ENCODE peak calls at places on chromosomes 5 and 9, in five cellular contexts. One of them, this sample, is unnamed.
A peak's percentile ranks its signal among the peaks of the same experiment; 100 is the strongest.

GRCh38 chr9:21549251-21549765 is 67.2 kb upstream of the IFNE start:
- DNase-seq in stomach: peak; percentile 47
- DNase-seq in left lung: no peak
- DNase-seq in skeletal muscle cell: peak; percentile 98
- DNase-seq in left ventricle myocardium inferior: no peak
- DNase-seq in this sample: peak; percentile 92

GRCh38 chr5:73299017-73299630 is 126.1 kb downstream of the TMEM174 start:
- DNase-seq in stomach: no peak
- DNase-seq in left lung: no peak
- DNase-seq in skeletal muscle cell: no peak
- DNase-seq in left ventricle myocardium inferior: no peak
- DNase-seq in this sample: no peak

GRCh38 chr5:111070272-111071134 is 1.0 kb upstream of the TSLP start:
- DNase-seq in stomach: peak; percentile 26
- DNase-seq in left lung: no peak
- DNase-seq in skeletal muscle cell: no peak
- DNase-seq in left ventricle myocardium inferior: peak; percentile 26
- DNase-seq in this sample: peak; percentile 10

GRCh38 chr5:77095189-77095588 is 8.1 kb upstream of the ZBED3 start:
- DNase-seq in stomach: no peak
- DNase-seq in left lung: no peak
- DNase-seq in skeletal muscle cell: no peak
- DNase-seq in left ventricle myocardium inferior: no peak
- DNase-seq in this sample: no peak

GRCh38 chr9:109182940-109183798 is 16.1 kb upstream of the FRRS1L start:
- DNase-seq in stomach: peak; percentile 57
- DNase-seq in left lung: no peak
- DNase-seq in skeletal muscle cell: no peak
- DNase-seq in left ventricle myocardium inferior: no peak
- DNase-seq in this sample: peak; percentile 25

GRCh38 chr5:133489632-133490031 is 122.7 kb downstream of the FSTL4 start:
- DNase-seq in stomach: no peak
- DNase-seq in left lung: no peak
- DNase-seq in skeletal muscle cell: no peak
- DNase-seq in left ventricle myocardium inferior: no peak
- DNase-seq in this sample: no peak

GRCh38 chr5:126656397-126657007 is 55.8 kb downstream of the PHAX start:
- DNase-seq in stomach: no peak
- DNase-seq in left lung: no peak
- DNase-seq in skeletal muscle cell: no peak
- DNase-seq in left ventricle myocardium inferior: no peak
- DNase-seq in this sample: peak; percentile 66

GRCh38 chr5:154358410-154359221 is 87.2 kb upstream of the SAP30L start:
- DNase-seq in stomach: no peak
- DNase-seq in left lung: no peak
- DNase-seq in skeletal muscle cell: no peak
- DNase-seq in left ventricle myocardium inferior: no peak
- DNase-seq in this sample: peak; percentile 50

GRCh38 chr9:82532504-82532903 is 530.4 kb downstream of the RASEF start:
- DNase-seq in stomach: no peak
- DNase-seq in left lung: no peak
- DNase-seq in skeletal muscle cell: no peak
- DNase-seq in left ventricle myocardium inferior: no peak
- DNase-seq in this sample: no peak

GRCh38 chr9:87874320-87874655 is 8.4 kb upstream of the SPATA31E1 start:
- DNase-seq in stomach: no peak
- DNase-seq in left lung: no peak
- DNase-seq in skeletal muscle cell: no peak
- DNase-seq in left ventricle myocardium inferior: no peak
- DNase-seq in this sample: peak; percentile 72

GRCh38 chr5:149886697-149887470 is 57.7 kb downstream of the PDE6A start:
- DNase-seq in stomach: no peak
- DNase-seq in left lung: peak; percentile 37
- DNase-seq in skeletal muscle cell: peak; percentile 71
- DNase-seq in left ventricle myocardium inferior: no peak
- DNase-seq in this sample: peak; percentile 77

GRCh38 chr9:5879419-5880181 is 11.1 kb upstream of the MLANA start:
- DNase-seq in stomach: no peak
- DNase-seq in left lung: no peak
- DNase-seq in skeletal muscle cell: no peak
- DNase-seq in left ventricle myocardium inferior: no peak
- DNase-seq in this sample: peak; percentile 91

GRCh38 chr9:134328341-134328840 is 2.1 kb downstream of the RXRA start:
- DNase-seq in stomach: peak; percentile 65
- DNase-seq in left lung: no peak
- DNase-seq in skeletal muscle cell: no peak
- DNase-seq in left ventricle myocardium inferior: peak; percentile 15
- DNase-seq in this sample: peak; percentile 92

GRCh38 chr5:103840600-103840999 is 278.0 kb upstream of the NUDT12 start:
- DNase-seq in stomach: no peak
- DNase-seq in left lung: no peak
- DNase-seq in skeletal muscle cell: peak; percentile 22
- DNase-seq in left ventricle myocardium inferior: no peak
- DNase-seq in this sample: peak; percentile 20

GRCh38 chr9:130088056-130088455 is 34.4 kb downstream of the GPR107 start:
- DNase-seq in stomach: no peak
- DNase-seq in left lung: no peak
- DNase-seq in skeletal muscle cell: no peak
- DNase-seq in left ventricle myocardium inferior: no peak
- DNase-seq in this sample: no peak

GRCh38 chr9:76897804-76898525 is 7.9 kb downstream of the PRUNE2 start:
- DNase-seq in stomach: no peak
- DNase-seq in left lung: no peak
- DNase-seq in skeletal muscle cell: no peak
- DNase-seq in left ventricle myocardium inferior: no peak
- DNase-seq in this sample: no peak

GRCh38 chr5:113123563-113123962 is 147.0 kb downstream of the DCP2 start:
- DNase-seq in stomach: no peak
- DNase-seq in left lung: no peak
- DNase-seq in skeletal muscle cell: no peak
- DNase-seq in left ventricle myocardium inferior: no peak
- DNase-seq in this sample: peak; percentile 50

GRCh38 chr9:3541206-3541605 is 15.4 kb upstream of the RFX3 start:
- DNase-seq in stomach: no peak
- DNase-seq in left lung: no peak
- DNase-seq in skeletal muscle cell: no peak
- DNase-seq in left ventricle myocardium inferior: no peak
- DNase-seq in this sample: no peak

GRCh38 chr5:76601470-76601869 is 21.7 kb downstream of the F2RL2 start:
- DNase-seq in stomach: no peak
- DNase-seq in left lung: no peak
- DNase-seq in skeletal muscle cell: peak; percentile 36
- DNase-seq in left ventricle myocardium inferior: no peak
- DNase-seq in this sample: peak; percentile 78

GRCh38 chr9:91681461-91682305 is 258.1 kb upstream of the NFIL3 start:
- DNase-seq in stomach: peak; percentile 82
- DNase-seq in left lung: peak; percentile 78
- DNase-seq in skeletal muscle cell: peak; percentile 15
- DNase-seq in left ventricle myocardium inferior: peak; percentile 75
- DNase-seq in this sample: peak; percentile 65

GRCh38 chr5:54013556-54014157 is 296.7 kb downstream of the ARL15 start:
- DNase-seq in stomach: no peak
- DNase-seq in left lung: peak; percentile 59
- DNase-seq in skeletal muscle cell: peak; percentile 95
- DNase-seq in left ventricle myocardium inferior: no peak
- DNase-seq in this sample: peak; percentile 64

GRCh38 chr5:37696190-37697021 is 143.4 kb downstream of the GDNF start:
- DNase-seq in stomach: no peak
- DNase-seq in left lung: no peak
- DNase-seq in skeletal muscle cell: peak; percentile 30
- DNase-seq in left ventricle myocardium inferior: no peak
- DNase-seq in this sample: no peak

GRCh38 chr5:109062669-109063068 is 315.0 kb downstream of the FER start:
- DNase-seq in stomach: no peak
- DNase-seq in left lung: no peak
- DNase-seq in skeletal muscle cell: no peak
- DNase-seq in left ventricle myocardium inferior: no peak
- DNase-seq in this sample: peak; percentile 16

GRCh38 chr5:150392680-150393079 is 20.0 kb downstream of the CD74 start:
- DNase-seq in stomach: no peak
- DNase-seq in left lung: no peak
- DNase-seq in skeletal muscle cell: no peak
- DNase-seq in left ventricle myocardium inferior: no peak
- DNase-seq in this sample: no peak

GRCh38 chr9:113350338-113350672 is 964 bp downstream of the BSPRY start:
- DNase-seq in stomach: no peak
- DNase-seq in left lung: no peak
- DNase-seq in skeletal muscle cell: no peak
- DNase-seq in left ventricle myocardium inferior: no peak
- DNase-seq in this sample: no peak
- H3K4me3 ChIP-seq in stomach: peak overlapping the region; percentile 69
- H3K4me3 ChIP-seq in left lung: peak overlapping the region; percentile 53
- H3K4me3 ChIP-seq in skeletal muscle cell: no peak overlapping the region
- H3K4me3 ChIP-seq in left ventricle myocardium inferior: peak overlapping the region; percentile 67
- H3K4me3 ChIP-seq in this sample: no peak overlapping the region

GRCh38 chr5:68221488-68221887 is 5.9 kb downstream of the PIK3R1 start:
- DNase-seq in stomach: no peak
- DNase-seq in left lung: no peak
- DNase-seq in skeletal muscle cell: no peak
- DNase-seq in left ventricle myocardium inferior: no peak
- DNase-seq in this sample: no peak
- H3K4me3 ChIP-seq in stomach: no peak overlapping the region
- H3K4me3 ChIP-seq in left lung: no peak overlapping the region
- H3K4me3 ChIP-seq in skeletal muscle cell: no peak overlapping the region
- H3K4me3 ChIP-seq in left ventricle myocardium inferior: no peak overlapping the region
- H3K4me3 ChIP-seq in this sample: no peak overlapping the region

DNA sequence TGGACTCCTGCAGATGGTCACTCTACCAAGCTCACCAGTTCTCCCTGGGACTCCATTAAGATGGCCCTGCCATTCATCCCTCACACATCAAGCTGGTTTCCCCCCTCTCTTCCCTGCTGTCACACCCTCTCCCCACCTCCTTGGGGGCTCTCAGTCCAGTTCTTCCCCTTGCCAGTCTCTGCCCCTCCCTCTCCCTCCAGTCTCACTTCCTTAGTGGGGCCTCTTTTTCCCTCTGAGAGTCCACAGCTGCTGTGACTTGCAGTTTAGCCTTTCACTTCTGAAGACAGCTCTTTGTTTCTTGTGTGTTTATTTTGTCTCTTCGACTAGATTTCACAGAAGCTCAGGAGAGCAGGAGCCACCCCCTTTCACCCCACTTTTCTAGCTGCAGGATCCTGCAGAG is 10.5 kb downstream of the DOCK2 start:
- DNase-seq in stomach: no peak
- DNase-seq in left lung: no peak
- DNase-seq in skeletal muscle cell: no peak
- DNase-seq in left ventricle myocardium inferior: no peak
- DNase-seq in this sample: no peak
- H3K4me3 ChIP-seq in stomach: no peak overlapping the region
- H3K4me3 ChIP-seq in left lung: no peak overlapping the region
- H3K4me3 ChIP-seq in skeletal muscle cell: no peak overlapping the region
- H3K4me3 ChIP-seq in left ventricle myocardium inferior: no peak overlapping the region
- H3K4me3 ChIP-seq in this sample: no peak overlapping the region

GRCh38 chr9:125406812-125407087 is 145.1 kb downstream of the GAPVD1 start:
- DNase-seq in stomach: no peak
- DNase-seq in left lung: no peak
- DNase-seq in skeletal muscle cell: no peak
- DNase-seq in left ventricle myocardium inferior: no peak
- DNase-seq in this sample: no peak

GRCh38 chr9:125407432-125407973 is 145.9 kb downstream of the GAPVD1 start:
- DNase-seq in stomach: no peak
- DNase-seq in left lung: no peak
- DNase-seq in skeletal muscle cell: no peak
- DNase-seq in left ventricle myocardium inferior: no peak
- DNase-seq in this sample: no peak

GRCh38 chr9:125409637-125410521 is 148.3 kb downstream of the GAPVD1 start:
- DNase-seq in stomach: no peak
- DNase-seq in left lung: no peak
- DNase-seq in skeletal muscle cell: no peak
- DNase-seq in left ventricle myocardium inferior: no peak
- DNase-seq in this sample: peak; percentile 86

GRCh38 chr9:125409217-125409636 is 147.6 kb downstream of the GAPVD1 start:
- DNase-seq in stomach: no peak
- DNase-seq in left lung: no peak
- DNase-seq in skeletal muscle cell: no peak
- DNase-seq in left ventricle myocardium inferior: no peak
- DNase-seq in this sample: no peak

GRCh38 chr9:125407974-125408900 is 146.6 kb downstream of the GAPVD1 start:
- DNase-seq in stomach: peak; percentile 77
- DNase-seq in left lung: peak; percentile 77
- DNase-seq in skeletal muscle cell: peak; percentile 7
- DNase-seq in left ventricle myocardium inferior: peak; percentile 81
- DNase-seq in this sample: peak; percentile 68
- H3K4me3 ChIP-seq in stomach: peak overlapping the region; percentile 67
- H3K4me3 ChIP-seq in left lung: peak overlapping the region; percentile 52
- H3K4me3 ChIP-seq in skeletal muscle cell: peak overlapping the region; percentile 58
- H3K4me3 ChIP-seq in left ventricle myocardium inferior: peak overlapping the region; percentile 80
- H3K4me3 ChIP-seq in this sample: peak overlapping the region; percentile 67

GRCh38 chr9:37995348-37995737 is 73.7 kb downstream of the SHB start:
- DNase-seq in stomach: no peak
- DNase-seq in left lung: no peak
- DNase-seq in skeletal muscle cell: no peak
- DNase-seq in left ventricle myocardium inferior: no peak
- DNase-seq in this sample: no peak
- H3K4me3 ChIP-seq in stomach: no peak overlapping the region
- H3K4me3 ChIP-seq in left lung: no peak overlapping the region
- H3K4me3 ChIP-seq in skeletal muscle cell: peak overlapping the region; percentile 1
- H3K4me3 ChIP-seq in left ventricle myocardium inferior: peak overlapping the region; percentile 26
- H3K4me3 ChIP-seq in this sample: no peak overlapping the region

GRCh38 chr9:34203275-34204010 is 24.6 kb downstream of the UBAP1 start:
- DNase-seq in stomach: no peak
- DNase-seq in left lung: no peak
- DNase-seq in skeletal muscle cell: peak; percentile 31
- DNase-seq in left ventricle myocardium inferior: no peak
- DNase-seq in this sample: peak; percentile 42
- H3K4me3 ChIP-seq in stomach: no peak overlapping the region
- H3K4me3 ChIP-seq in left lung: no peak overlapping the region
- H3K4me3 ChIP-seq in skeletal muscle cell: no peak overlapping the region
- H3K4me3 ChIP-seq in left ventricle myocardium inferior: no peak overlapping the region
- H3K4me3 ChIP-seq in this sample: no peak overlapping the region

GRCh38 chr9:128218518-128219389 is 15.6 kb downstream of the DNM1 start:
- DNase-seq in stomach: peak; percentile 97
- DNase-seq in left lung: peak; percentile 96
- DNase-seq in skeletal muscle cell: no peak
- DNase-seq in left ventricle myocardium inferior: peak; percentile 92
- DNase-seq in this sample: peak; percentile 94

GRCh38 chr9:128216781-128217553 is 13.8 kb downstream of the DNM1 start:
- DNase-seq in stomach: no peak
- DNase-seq in left lung: no peak
- DNase-seq in skeletal muscle cell: no peak
- DNase-seq in left ventricle myocardium inferior: no peak
- DNase-seq in this sample: peak; percentile 11

GRCh38 chr9:128214571-128215490 is 11.7 kb downstream of the DNM1 start:
- DNase-seq in stomach: no peak
- DNase-seq in left lung: no peak
- DNase-seq in skeletal muscle cell: no peak
- DNase-seq in left ventricle myocardium inferior: no peak
- DNase-seq in this sample: no peak

GRCh38 chr9:128215491-128216404 is 12.6 kb downstream of the DNM1 start:
- DNase-seq in stomach: no peak
- DNase-seq in left lung: peak; percentile 64
- DNase-seq in skeletal muscle cell: peak; percentile 66
- DNase-seq in left ventricle myocardium inferior: peak; percentile 51
- DNase-seq in this sample: peak; percentile 88

DNA sequence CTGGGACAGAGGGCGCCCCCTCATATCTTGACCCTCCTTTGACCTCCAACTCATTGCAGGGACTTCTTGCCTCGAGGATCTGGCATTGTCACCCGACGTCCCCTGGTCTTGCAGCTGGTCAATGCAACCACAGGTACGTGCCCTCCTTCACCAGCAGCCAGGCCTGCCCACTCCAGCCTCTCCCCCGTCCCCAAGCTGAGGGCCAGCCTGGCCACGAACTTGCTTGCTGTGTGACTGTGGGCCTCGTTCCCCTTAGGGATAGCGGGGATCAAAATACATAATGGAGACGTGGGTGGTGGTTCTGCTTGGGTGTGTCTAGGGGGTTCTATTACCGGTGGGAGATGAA is 15.0 kb downstream of the DNM1 start:
- DNase-seq in stomach: no peak
- DNase-seq in left lung: no peak
- DNase-seq in skeletal muscle cell: no peak
- DNase-seq in left ventricle myocardium inferior: no peak
- DNase-seq in this sample: no peak
- H3K4me3 ChIP-seq in stomach: peak overlapping the region; percentile 34
- H3K4me3 ChIP-seq in left lung: peak overlapping the region; percentile 33
- H3K4me3 ChIP-seq in skeletal muscle cell: peak overlapping the region; percentile 21
- H3K4me3 ChIP-seq in left ventricle myocardium inferior: peak overlapping the region; percentile 62
- H3K4me3 ChIP-seq in this sample: peak overlapping the region; percentile 47

This sample was measured in fibroblast of villous mesenchyme.